ENCODE peak calls at places on chromosomes 11 and 22, in nine cellular contexts. Q, M, Z, O, C, X, E, U and K are unnamed samples.

GRCh38 chr11:105466582-105467228 is 143.2 kb upstream of the GRIA4 start:
- DNase-seq in Q (no peak), M (no peak), Z (no peak), O (no peak), C (no peak), X (no peak), E (no peak), U (no peak), K (no peak)

GRCh38 chr11:11567862-11568650 is 53.7 kb downstream of the GALNT18 start:
- DNase-seq in Q (no peak), M (no peak), Z (no peak), O (no peak), C (no peak), X (peak; percentile 29), E (no peak), U (no peak), K (no peak)

GRCh38 chr11:134425816-134426536 is 13.9 kb upstream of the B3GAT1 start:
- DNase-seq in Q (no peak), M (peak; percentile 30), Z (no peak), O (no peak), C (no peak), X (no peak), E (no peak), U (no peak), K (no peak)

GRCh38 chr11:102014756-102015155 is 32.5 kb upstream of the CFAP300 start:
- DNase-seq in Q (no peak), M (no peak), Z (no peak), O (no peak), C (no peak), X (no peak), E (no peak), U (no peak), K (no peak)

GRCh38 chr22:26887916-26888315 is 230.5 kb downstream of the MIAT start:
- DNase-seq in Q (no peak), M (no peak), Z (no peak), O (no peak), C (no peak), X (no peak), E (no peak), U (peak; percentile 14), K (no peak)

GRCh38 chr22:28484662-28485061 is 195.0 kb downstream of the TTC28 start:
- DNase-seq in Q (no peak), M (no peak), Z (no peak), O (no peak), C (no peak), X (no peak), E (no peak), U (no peak), K (no peak)

GRCh38 chr22:49629586-49630447 is 197.9 kb downstream of the BRD1 start:
- DNase-seq in Q (no peak), M (peak; percentile 42), Z (no peak), O (no peak), C (no peak), X (no peak), E (no peak), U (no peak), K (no peak)

GRCh38 chr22:19750666-19751490 is 9.7 kb upstream of the TBX1 start:
- DNase-seq in Q (no peak), M (no peak), Z (no peak), O (no peak), C (no peak), X (no peak), E (no peak), U (no peak), K (no peak)

GRCh38 chr11:71385091-71385490 is 63.1 kb downstream of the DHCR7 start:
- DNase-seq in Q (no peak), M (no peak), Z (no peak), O (no peak), C (no peak), X (no peak), E (no peak), U (no peak), K (no peak)

GRCh38 chr11:134261626-134262488 is 8.5 kb downstream of the ACAD8 start:
- DNase-seq in Q (peak; percentile 30), M (no peak), Z (no peak), O (peak; percentile 51), C (no peak), X (no peak), E (no peak), U (peak; percentile 72), K (peak; percentile 36)

GRCh38 chr11:57160665-57161064 is 21.1 kb upstream of the LRRC55 start:
- DNase-seq in Q (no peak), M (no peak), Z (no peak), O (no peak), C (no peak), X (no peak), E (no peak), U (no peak), K (no peak)

GRCh38 chr11:65500262-65501004 is 1.6 kb downstream of the MALAT1 start:
- DNase-seq in Q (peak; percentile 59), M (no peak), Z (no peak), O (no peak), C (no peak), X (peak; percentile 44), E (no peak), U (no peak), K (no peak)

GRCh38 chr22:25950101-25950500 is 208.1 kb downstream of the MYO18B start:
- DNase-seq in Q (no peak), M (no peak), Z (no peak), O (no peak), C (no peak), X (no peak), E (no peak), U (no peak), K (no peak)

GRCh38 chr11:94545641-94546470 is 2.1 kb downstream of the FUT4 start:
- DNase-seq in Q (no peak), M (no peak), Z (no peak), O (no peak), C (no peak), X (no peak), E (no peak), U (no peak), K (no peak)

GRCh38 chr11:94544832-94545640 is 1.3 kb downstream of the FUT4 start:
- DNase-seq in Q (peak; percentile 63), M (peak; percentile 88), Z (no peak), O (no peak), C (peak; percentile 26), X (peak; percentile 51), E (peak; percentile 90), U (peak; percentile 75), K (peak; percentile 26)

GRCh38 chr11:94544582-94544831 is 786 bp downstream of the FUT4 start:
- DNase-seq in Q (no peak), M (no peak), Z (no peak), O (no peak), C (no peak), X (peak; percentile 20), E (no peak), U (no peak), K (no peak)

GRCh38 chr11:94549166-94549565 is 5.4 kb downstream of the FUT4 start:
- DNase-seq in Q (no peak), M (no peak), Z (no peak), O (no peak), C (no peak), X (no peak), E (no peak), U (no peak), K (no peak)

DNA sequence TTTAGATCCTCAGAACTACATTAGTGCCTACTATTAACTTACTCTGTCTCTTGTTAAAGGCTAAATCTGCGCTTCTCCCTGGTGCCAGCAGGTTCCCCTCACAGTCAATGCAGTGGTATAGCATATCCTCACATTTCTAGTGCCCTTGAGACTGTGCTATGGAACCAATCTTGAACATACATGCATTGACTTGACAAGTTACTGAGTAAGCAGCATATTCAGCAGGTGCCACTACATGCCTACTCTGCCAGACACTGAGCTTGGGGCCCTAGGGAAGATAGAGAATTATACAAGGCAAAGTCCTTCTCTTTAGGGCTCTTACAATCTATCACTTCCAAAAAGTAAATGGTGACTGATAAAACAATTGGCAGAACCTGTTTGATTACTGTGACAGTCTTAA is 3.2 kb downstream of the FUT4 start:
- DNase-seq in Q (no peak), M (no peak), Z (no peak), O (no peak), C (no peak), X (peak; percentile 73), E (no peak), U (no peak), K (no peak)
- H3K4me3 ChIP-seq in Q (peak overlapping the region; percentile 68), M (no peak overlapping the region), Z (peak overlapping the region; percentile 86), O (no peak overlapping the region), C (peak overlapping the region; percentile 81), X (no peak overlapping the region), E (no peak overlapping the region), U (no peak overlapping the region), K (no peak overlapping the region)

DNA sequence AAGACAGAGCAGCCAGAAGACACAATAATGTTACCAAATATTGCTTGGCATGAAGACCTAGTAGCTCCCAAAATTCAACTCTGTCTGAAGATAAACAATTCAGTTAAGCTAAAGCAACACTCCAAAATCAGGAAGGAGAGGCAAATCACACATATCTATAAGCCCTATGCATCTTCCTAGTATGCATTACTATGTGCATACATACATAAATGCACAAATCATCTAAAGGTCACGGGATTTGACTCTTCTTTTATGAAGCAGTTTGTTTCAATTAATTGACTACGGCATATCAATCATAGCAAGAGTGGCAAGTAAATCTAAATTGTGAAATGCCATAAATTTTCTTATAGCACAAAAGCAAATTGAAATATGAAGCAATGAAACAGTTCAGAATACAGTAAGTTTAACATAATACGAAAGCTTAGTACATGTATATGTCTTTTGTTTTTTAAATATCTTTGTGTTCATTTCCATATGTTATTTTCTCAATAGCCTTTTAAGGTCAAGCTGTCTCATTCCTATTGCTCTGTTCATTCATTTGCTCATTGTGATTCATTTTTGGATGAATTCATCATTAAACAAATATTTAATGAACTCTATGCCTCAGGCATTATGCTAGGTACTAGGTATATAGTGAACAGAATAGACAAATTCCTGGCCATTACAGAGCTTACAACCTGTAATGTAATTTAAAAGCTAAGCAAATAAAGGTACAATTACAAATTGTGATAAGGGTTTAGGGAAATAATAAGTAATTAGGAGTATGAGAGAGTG is 540.4 kb downstream of the DLG2 start:
- DNase-seq in Q (no peak), M (no peak), Z (no peak), O (no peak), C (no peak), X (no peak), E (no peak), U (no peak), K (no peak)
- TF ChIP-seq POLR2A in Q (no peak), M (no peak), Z (no peak), O (no peak), C (no peak), X (no peak), E (no peak), U (no peak), K (no peak)

GRCh38 chr22:18079706-18080230 is 2.0 kb downstream of the PEX26 start:
- DNase-seq in Q (no peak), M (no peak), Z (no peak), O (no peak), C (no peak), X (no peak), E (peak; percentile 28), U (no peak), K (no peak)
- H3K4me3 ChIP-seq in Q (no peak overlapping the region), M (no peak overlapping the region), Z (no peak overlapping the region), O (no peak overlapping the region), C (no peak overlapping the region), X (no peak overlapping the region), E (no peak overlapping the region), U (no peak overlapping the region), K (no peak overlapping the region)

DNA sequence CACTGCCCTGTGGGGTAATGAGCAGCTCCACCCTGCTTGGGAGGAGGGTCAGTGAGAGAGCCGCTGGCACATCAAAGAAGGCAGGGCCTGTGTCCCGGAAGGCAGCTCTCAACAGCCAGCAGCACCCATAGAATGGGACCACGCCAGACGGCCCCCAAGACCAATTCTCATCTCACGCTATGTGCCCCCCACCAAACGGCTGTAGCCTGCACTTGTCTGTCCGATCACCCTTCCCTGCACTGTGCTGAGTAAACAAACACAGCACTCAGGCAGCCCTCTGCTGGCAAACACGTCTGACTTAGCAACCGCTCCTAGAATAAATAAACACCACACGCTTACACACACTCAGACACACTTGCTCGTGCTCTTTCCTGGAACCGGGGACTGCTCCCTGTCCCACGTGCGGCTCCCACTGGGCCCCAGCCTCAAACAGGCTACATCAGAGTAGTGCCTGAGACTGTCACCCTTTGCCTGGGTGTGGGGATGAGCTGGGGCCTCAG is 53.2 kb upstream of the CDON start:
- DNase-seq in Q (peak; percentile 82), M (peak; percentile 62), Z (no peak), O (peak; percentile 81), C (peak; percentile 48), X (peak; percentile 73), E (peak; percentile 92), U (no peak), K (peak; percentile 83)
- TF ChIP-seq POLR2A in Q (peak; percentile 23), M (no peak), Z (no peak), O (no peak), C (no peak), X (peak; percentile 22), E (no peak), U (no peak), K (no peak)